ENCODE peak calls at places on chromosomes 2 and 18, in five cellular contexts. One of them, this sample, is unnamed.
A peak's percentile ranks its signal among the peaks of the same experiment; 100 is the strongest.

GRCh38 chr2:237141556-237141955 is 55.9 kb downstream of the COPS8 start:
- DNase-seq in H1: no peak
- DNase-seq in MCF 10A: peak; percentile 94
- DNase-seq in fibroblast of lung: peak; percentile 94
- DNase-seq in heart right ventricle: no peak
- DNase-seq in this sample: no peak

GRCh38 chr2:128155970-128156369 is 65.0 kb downstream of the UGGT1 start:
- DNase-seq in H1: no peak
- DNase-seq in MCF 10A: no peak
- DNase-seq in fibroblast of lung: no peak
- DNase-seq in heart right ventricle: no peak
- DNase-seq in this sample: no peak

GRCh38 chr2:46503686-46504085 is 24.3 kb downstream of the TMEM247 start:
- DNase-seq in H1: no peak
- DNase-seq in MCF 10A: no peak
- DNase-seq in fibroblast of lung: no peak
- DNase-seq in heart right ventricle: no peak
- DNase-seq in this sample: no peak

GRCh38 chr2:168118733-168119518 is 128.5 kb downstream of the STK39 start:
- DNase-seq in H1: peak; percentile 52
- DNase-seq in MCF 10A: peak; percentile 74
- DNase-seq in fibroblast of lung: peak; percentile 88
- DNase-seq in heart right ventricle: no peak
- DNase-seq in this sample: no peak

GRCh38 chr2:42442774-42443173 is 51.0 kb downstream of the KCNG3 start:
- DNase-seq in H1: no peak
- DNase-seq in MCF 10A: no peak
- DNase-seq in fibroblast of lung: no peak
- DNase-seq in heart right ventricle: no peak
- DNase-seq in this sample: no peak

GRCh38 chr2:199911877-199912161 is 726 bp downstream of the C2orf69 start:
- DNase-seq in H1: no peak
- DNase-seq in MCF 10A: no peak
- DNase-seq in fibroblast of lung: no peak
- DNase-seq in heart right ventricle: no peak
- DNase-seq in this sample: no peak

GRCh38 chr2:16506366-16506765 is 159.3 kb downstream of the CYRIA start:
- DNase-seq in H1: no peak
- DNase-seq in MCF 10A: no peak
- DNase-seq in fibroblast of lung: no peak
- DNase-seq in heart right ventricle: no peak
- DNase-seq in this sample: no peak

GRCh38 chr2:190063624-190064023 is 1.1 kb upstream of the MSTN start:
- DNase-seq in H1: no peak
- DNase-seq in MCF 10A: no peak
- DNase-seq in fibroblast of lung: no peak
- DNase-seq in heart right ventricle: no peak
- DNase-seq in this sample: no peak

GRCh38 chr2:10452956-10453885 is 5.1 kb upstream of the ODC1 start:
- DNase-seq in H1: no peak
- DNase-seq in MCF 10A: no peak
- DNase-seq in fibroblast of lung: no peak
- DNase-seq in heart right ventricle: no peak
- DNase-seq in this sample: no peak

GRCh38 chr2:36889782-36890181 is 76.6 kb downstream of the STRN start:
- DNase-seq in H1: no peak
- DNase-seq in MCF 10A: peak; percentile 92
- DNase-seq in fibroblast of lung: peak; percentile 96
- DNase-seq in heart right ventricle: no peak
- DNase-seq in this sample: no peak

GRCh38 chr2:12765203-12765602 is 48.5 kb downstream of the TRIB2 start:
- DNase-seq in H1: no peak
- DNase-seq in MCF 10A: no peak
- DNase-seq in fibroblast of lung: no peak
- DNase-seq in heart right ventricle: no peak
- DNase-seq in this sample: no peak

GRCh38 chr18:79258447-79258846 is 137.3 kb upstream of the NFATC1 start:
- DNase-seq in H1: no peak
- DNase-seq in MCF 10A: no peak
- DNase-seq in fibroblast of lung: no peak
- DNase-seq in heart right ventricle: no peak
- DNase-seq in this sample: no peak

GRCh38 chr2:23566236-23567142 is 181.5 kb downstream of the KLHL29 start:
- DNase-seq in H1: peak; percentile 80
- DNase-seq in MCF 10A: peak; percentile 40
- DNase-seq in fibroblast of lung: no peak
- DNase-seq in heart right ventricle: no peak
- DNase-seq in this sample: peak; percentile 64

GRCh38 chr2:147760984-147761383 is 83.8 kb upstream of the ACVR2A start:
- DNase-seq in H1: no peak
- DNase-seq in MCF 10A: no peak
- DNase-seq in fibroblast of lung: no peak
- DNase-seq in heart right ventricle: no peak
- DNase-seq in this sample: no peak

GRCh38 chr2:221874444-221874843 is 302.3 kb upstream of the EPHA4 start:
- DNase-seq in H1: no peak
- DNase-seq in MCF 10A: no peak
- DNase-seq in fibroblast of lung: no peak
- DNase-seq in heart right ventricle: no peak
- DNase-seq in this sample: no peak

GRCh38 chr2:169119816-169120215 is 50.5 kb downstream of the DHRS9 start:
- DNase-seq in H1: no peak
- DNase-seq in MCF 10A: no peak
- DNase-seq in fibroblast of lung: no peak
- DNase-seq in heart right ventricle: no peak
- DNase-seq in this sample: no peak

GRCh38 chr18:76980663-76981387 is 151.8 kb downstream of the MBP start:
- DNase-seq in H1: peak; percentile 41
- DNase-seq in MCF 10A: no peak
- DNase-seq in fibroblast of lung: peak; percentile 15
- DNase-seq in heart right ventricle: no peak
- DNase-seq in this sample: no peak

GRCh38 chr2:70935468-70936164 is at the start of gene ATP6V1B1:
- DNase-seq in H1: peak; percentile 51
- DNase-seq in MCF 10A: peak; percentile 42
- DNase-seq in fibroblast of lung: no peak
- DNase-seq in heart right ventricle: no peak
- DNase-seq in this sample: no peak

GRCh38 chr2:122251153-122251552 is 495.7 kb downstream of the TSN start:
- DNase-seq in H1: no peak
- DNase-seq in MCF 10A: peak; percentile 18
- DNase-seq in fibroblast of lung: no peak
- DNase-seq in heart right ventricle: no peak
- DNase-seq in this sample: no peak

GRCh38 chr2:239079671-239080294 is 231.9 kb downstream of the TWIST2 start:
- DNase-seq in H1: no peak
- DNase-seq in MCF 10A: no peak
- DNase-seq in fibroblast of lung: no peak
- DNase-seq in heart right ventricle: no peak
- DNase-seq in this sample: no peak

GRCh38 chr2:113996826-113997599 is 107.1 kb downstream of the ACTR3 start:
- DNase-seq in H1: no peak
- DNase-seq in MCF 10A: no peak
- DNase-seq in fibroblast of lung: no peak
- DNase-seq in heart right ventricle: no peak
- DNase-seq in this sample: no peak

GRCh38 chr2:103459302-103459701 is 697.5 kb downstream of the TMEM182 start:
- DNase-seq in H1: no peak
- DNase-seq in MCF 10A: no peak
- DNase-seq in fibroblast of lung: no peak
- DNase-seq in heart right ventricle: no peak
- DNase-seq in this sample: no peak

GRCh38 chr2:201357216-201357615 is at the start of gene FLACC1:
- DNase-seq in H1: no peak
- DNase-seq in MCF 10A: peak; percentile 29
- DNase-seq in fibroblast of lung: peak; percentile 88
- DNase-seq in heart right ventricle: no peak
- DNase-seq in this sample: no peak

GRCh38 chr18:10485475-10485874 is 31.0 kb downstream of the APCDD1 start:
- DNase-seq in H1: no peak
- DNase-seq in MCF 10A: no peak
- DNase-seq in fibroblast of lung: no peak
- DNase-seq in heart right ventricle: no peak
- DNase-seq in this sample: no peak

GRCh38 chr2:132668189-132668833 is 1.7 kb downstream of the LYPD1 start:
- DNase-seq in H1: peak; percentile 73
- DNase-seq in MCF 10A: no peak
- DNase-seq in fibroblast of lung: no peak
- DNase-seq in heart right ventricle: peak; percentile 10
- DNase-seq in this sample: no peak
- TF ChIP-seq CTCF in H1: peak; percentile 43
- TF ChIP-seq CTCF in MCF 10A: no peak
- TF ChIP-seq CTCF in fibroblast of lung: peak; percentile 43
- TF ChIP-seq CTCF in heart right ventricle: peak; percentile 13
- TF ChIP-seq CTCF in this sample: peak; percentile 42

GRCh38 chr2:19321946-19322345 is 36.5 kb downstream of the OSR1 start:
- DNase-seq in H1: no peak
- DNase-seq in MCF 10A: no peak
- DNase-seq in fibroblast of lung: peak; percentile 30
- DNase-seq in heart right ventricle: no peak
- DNase-seq in this sample: no peak

GRCh38 chr2:19320813-19321212 is 37.6 kb downstream of the OSR1 start:
- DNase-seq in H1: no peak
- DNase-seq in MCF 10A: no peak
- DNase-seq in fibroblast of lung: no peak
- DNase-seq in heart right ventricle: no peak
- DNase-seq in this sample: no peak

GRCh38 chr2:19319064-19319463 is 39.4 kb downstream of the OSR1 start:
- DNase-seq in H1: no peak
- DNase-seq in MCF 10A: no peak
- DNase-seq in fibroblast of lung: no peak
- DNase-seq in heart right ventricle: no peak
- DNase-seq in this sample: no peak

DNA sequence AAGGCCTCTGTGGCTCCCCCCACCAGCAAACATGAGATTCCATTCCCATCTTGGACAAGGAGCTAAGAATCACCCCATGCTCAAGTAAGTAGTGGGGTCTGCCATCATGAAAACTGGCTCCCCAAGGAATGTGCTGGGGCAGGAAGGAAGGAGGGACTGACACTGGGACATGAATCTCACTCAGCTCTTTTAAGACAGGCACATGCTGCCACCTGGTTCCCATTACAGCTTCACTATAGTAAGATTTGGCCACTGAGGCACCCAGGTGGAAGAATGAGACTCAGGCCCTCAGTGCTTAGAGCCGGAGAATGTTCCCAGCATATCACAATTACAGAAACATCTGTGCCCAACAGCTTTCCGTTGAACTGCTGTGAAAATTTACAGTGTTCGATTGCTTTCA is 38.7 kb downstream of the OSR1 start:
- DNase-seq in H1: no peak
- DNase-seq in MCF 10A: no peak
- DNase-seq in fibroblast of lung: no peak
- DNase-seq in heart right ventricle: no peak
- DNase-seq in this sample: no peak
- TF ChIP-seq CTCF in H1: peak; percentile 11
- TF ChIP-seq CTCF in MCF 10A: no peak
- TF ChIP-seq CTCF in fibroblast of lung: no peak
- TF ChIP-seq CTCF in heart right ventricle: no peak
- TF ChIP-seq CTCF in this sample: peak; percentile 4

GRCh38 chr2:151914989-151915628 is 86.9 kb upstream of the ARL5A start:
- DNase-seq in H1: no peak
- DNase-seq in MCF 10A: no peak
- DNase-seq in fibroblast of lung: no peak
- DNase-seq in heart right ventricle: peak; percentile 16
- DNase-seq in this sample: no peak

GRCh38 chr2:151918308-151918707 is 90.1 kb upstream of the ARL5A start:
- DNase-seq in H1: no peak
- DNase-seq in MCF 10A: no peak
- DNase-seq in fibroblast of lung: no peak
- DNase-seq in heart right ventricle: no peak
- DNase-seq in this sample: no peak

GRCh38 chr2:151916632-151917031 is 88.4 kb upstream of the ARL5A start:
- DNase-seq in H1: no peak
- DNase-seq in MCF 10A: no peak
- DNase-seq in fibroblast of lung: no peak
- DNase-seq in heart right ventricle: no peak
- DNase-seq in this sample: no peak
- TF ChIP-seq CTCF in H1: no peak
- TF ChIP-seq CTCF in MCF 10A: no peak
- TF ChIP-seq CTCF in fibroblast of lung: no peak
- TF ChIP-seq CTCF in heart right ventricle: no peak
- TF ChIP-seq CTCF in this sample: no peak

DNA sequence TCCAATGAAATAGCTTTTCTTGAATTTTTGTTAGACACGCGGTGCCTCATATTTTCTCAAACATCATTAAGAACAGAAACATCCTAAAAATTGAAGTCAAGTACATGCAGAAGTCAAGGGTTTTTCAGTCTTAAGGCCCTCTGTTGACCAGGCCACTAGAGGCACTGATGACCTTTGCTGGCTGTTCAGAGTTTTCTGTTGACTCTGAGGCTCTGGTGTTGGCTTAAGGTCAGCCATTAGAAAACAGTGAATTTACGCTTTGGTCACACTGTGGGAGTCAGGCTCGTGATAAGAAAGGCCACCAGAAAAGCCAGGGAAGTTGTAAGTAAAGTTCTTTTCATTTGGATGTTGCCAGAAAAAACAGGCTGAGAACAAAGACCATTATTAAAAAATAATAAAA is 5.8 kb upstream of the UPP2 start:
- DNase-seq in H1: no peak
- DNase-seq in MCF 10A: no peak
- DNase-seq in fibroblast of lung: no peak
- DNase-seq in heart right ventricle: no peak
- DNase-seq in this sample: no peak
- TF ChIP-seq CTCF in H1: peak; percentile 8
- TF ChIP-seq CTCF in MCF 10A: no peak
- TF ChIP-seq CTCF in fibroblast of lung: no peak
- TF ChIP-seq CTCF in heart right ventricle: no peak
- TF ChIP-seq CTCF in this sample: no peak

DNA sequence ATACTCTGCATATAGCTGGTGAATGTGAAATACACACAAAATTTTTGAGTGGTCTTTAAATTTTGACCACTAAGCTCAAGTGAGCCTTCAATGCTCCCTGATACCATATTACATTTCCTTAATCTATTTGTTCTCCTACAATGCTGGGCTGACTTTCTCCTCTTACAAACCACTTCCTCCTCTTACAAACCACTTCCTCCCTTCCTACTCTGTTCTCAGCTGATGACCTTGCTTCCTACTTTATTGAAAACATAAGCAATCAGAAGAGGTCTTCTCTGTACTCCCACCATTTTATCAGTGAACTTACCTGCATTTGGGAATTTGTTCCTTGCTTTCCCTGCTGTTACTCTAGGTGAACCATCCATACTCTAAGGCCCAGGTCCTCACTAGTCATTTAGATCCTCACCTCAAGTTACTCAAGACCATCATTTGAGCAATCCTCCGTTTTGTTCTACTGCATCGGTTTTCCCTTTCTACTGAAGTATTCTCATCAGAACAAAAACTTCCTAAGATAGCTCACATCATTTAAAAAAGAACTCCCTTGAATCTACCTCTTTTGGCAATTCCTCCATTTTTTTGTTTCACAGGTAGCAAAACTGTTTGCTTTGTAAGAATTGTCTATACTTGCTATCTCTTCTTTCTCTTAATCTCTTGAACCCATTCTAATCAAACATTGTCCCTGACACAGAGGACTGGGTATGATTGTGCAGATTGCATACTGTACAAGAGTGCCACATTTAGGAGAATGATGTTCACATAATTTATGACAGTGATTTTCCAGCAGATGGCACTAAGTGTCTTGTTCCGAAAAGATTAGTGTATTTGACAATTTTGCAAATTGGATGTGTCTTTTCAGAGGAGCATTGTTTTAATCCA is 96.5 kb downstream of the EPB41L5 start:
- DNase-seq in H1: no peak
- DNase-seq in MCF 10A: peak; percentile 65
- DNase-seq in fibroblast of lung: peak; percentile 65
- DNase-seq in heart right ventricle: no peak
- DNase-seq in this sample: no peak
- TF ChIP-seq CTCF in H1: no peak
- TF ChIP-seq CTCF in MCF 10A: peak; percentile 64
- TF ChIP-seq CTCF in fibroblast of lung: peak; percentile 30
- TF ChIP-seq CTCF in heart right ventricle: peak; percentile 58
- TF ChIP-seq CTCF in this sample: peak; percentile 70